ENCODE peak calls at places on chromosomes 16 and 17, in nine cellular contexts. T is activated T-helper 1 cell treated with anti-CD3 and anti-CD28 coated beads, Interleukin-12 subunit alpha, Interleukin-12 subunit beta, Interleukin-2, Interleukin-4 antibody, amounts not matched to agents 30 ng/mL and 10 ng/mL and 1 ng/mL, durations not matched to agents 14 hours and 24 hours and 36 hours; H is progenitor cell of endocrine pancreas; E is activated CD8-positive, alpha-beta memory T cell treated with anti-CD3 and anti-CD28 coated beads for 4 hours; K is NCI-H1417; U is H54; X is HCT116; J is activated CD4-positive, alpha-beta T cell treated with anti-CD3 and anti-CD28 coated beads, Interleukin-2, amount 50 U/mL, for 1 hour; C is small intestine. W is an unnamed sample.

GRCh38 chr16:28010671-28011070 is 52.8 kb downstream of the GSG1L start:
- DNase-seq in T (no peak), K (no peak), X (no peak), J (no peak), H (no peak), E (no peak), C (no peak), U (no peak), W (no peak)

GRCh38 chr16:54936979-54937672 is 6.5 kb downstream of the IRX5 start:
- DNase-seq in J (no peak), H (peak), T (no peak), K (no peak), C (no peak), U (no peak), E (no peak), X (no peak), W (peak)

GRCh38 chr16:306911-307370 is 24.0 kb downstream of the PDIA2 start:
- DNase-seq in C (no peak), T (no peak), U (no peak), X (no peak), K (peak), E (no peak), J (no peak), H (no peak), W (no peak)

GRCh38 chr16:53457670-53458069 is 23.4 kb downstream of the RBL2 start:
- DNase-seq in X (no peak), T (peak), E (peak), C (peak), K (no peak), H (no peak), U (no peak), J (peak), W (peak)

GRCh38 chr17:4407851-4408250 is 25.9 kb upstream of the SPNS3 start:
- DNase-seq in T (no peak), K (no peak), E (no peak), U (no peak), J (no peak), X (no peak), H (no peak), C (peak), W (no peak)

GRCh38 chr17:31586946-31587345 is 195.5 kb downstream of the RAB11FIP4 start:
- DNase-seq in U (no peak), T (no peak), C (no peak), H (no peak), X (no peak), J (no peak), E (no peak), K (no peak), W (no peak)

GRCh38 chr17:81939881-81940385 is 2.8 kb upstream of the PYCR1 start:
- DNase-seq in E (no peak), C (no peak), U (no peak), H (no peak), K (no peak), J (no peak), T (no peak), X (no peak), W (no peak)

GRCh38 chr16:68313116-68313515 is 2.3 kb downstream of the PRMT7 start:
- DNase-seq in K (no peak), E (no peak), C (no peak), U (no peak), T (no peak), J (no peak), H (no peak), X (no peak), W (no peak)

GRCh38 chr16:23678430-23679273 is at the start of gene PLK1:
- DNase-seq in H (peak), K (peak), U (peak), J (peak), E (peak), C (peak), T (peak), X (peak), W (peak)

GRCh38 chr17:81264640-81265039 is 25.5 kb downstream of the NDUFAF8 start:
- DNase-seq in E (no peak), H (no peak), J (no peak), C (no peak), X (no peak), T (no peak), U (no peak), K (no peak), W (no peak)

GRCh38 chr17:75565066-75565465 is 22.5 kb upstream of the MYO15B start:
- DNase-seq in X (no peak), C (no peak), K (no peak), U (peak), E (no peak), H (no peak), J (no peak), T (no peak), W (peak)

GRCh38 chr17:76617838-76618237 is 25.7 kb downstream of the ST6GALNAC1 start:
- DNase-seq in T (no peak), H (no peak), C (no peak), U (no peak), J (no peak), X (no peak), E (no peak), K (no peak), W (no peak)

GRCh38 chr17:48752399-48753288 is 24.1 kb upstream of the HOXB13 start:
- DNase-seq in K (no peak), H (no peak), T (no peak), X (no peak), U (no peak), J (no peak), C (no peak), E (no peak), W (no peak)

GRCh38 chr16:86202267-86202666 is 303.3 kb downstream of the IRF8 start:
- DNase-seq in C (no peak), E (no peak), U (no peak), K (no peak), H (no peak), J (no peak), X (no peak), T (no peak), W (no peak)

GRCh38 chr17:28900986-28901726 is 1.7 kb downstream of the DHRS13 start:
- DNase-seq in H (no peak), X (no peak), E (no peak), K (no peak), T (no peak), U (no peak), C (no peak), J (no peak), W (no peak)

GRCh38 chr17:7830616-7831015 is 3.4 kb upstream of the KDM6B start:
- DNase-seq in T (no peak), E (no peak), K (no peak), C (no peak), U (no peak), H (no peak), X (no peak), J (no peak), W (no peak)

GRCh38 chr17:32461853-32462617 is 17.7 kb downstream of the PSMD11 start:
- DNase-seq in H (peak), X (peak), E (peak), C (peak), U (no peak), K (peak), J (peak), T (peak), W (peak)

GRCh38 chr17:61400786-61401279 is 1.2 kb downstream of the TBX2 start:
- DNase-seq in X (no peak), H (no peak), C (no peak), E (no peak), K (no peak), T (no peak), J (no peak), U (no peak), W (no peak)

GRCh38 chr17:44004761-44005526 is 522 bp downstream of the NAGS start:
- DNase-seq in E (no peak), K (no peak), T (no peak), J (no peak), U (no peak), H (no peak), X (no peak), C (peak), W (no peak)

GRCh38 chr16:9308300-9309209 is 217.1 kb downstream of the HAPSTR1 start:
- DNase-seq in K (no peak), X (no peak), E (no peak), U (no peak), J (no peak), C (peak), H (no peak), T (no peak), W (no peak)

GRCh38 chr17:48952904-48953303 is 8.3 kb upstream of the SNF8 start:
- DNase-seq in U (no peak), H (no peak), E (no peak), C (no peak), T (peak), K (no peak), J (no peak), X (no peak), W (no peak)

W was measured in mammary epithelial cell.